ENCODE peak calls at places on chromosomes 3 and 15, in ten cellular contexts. F is stimulated activated CD8-positive, alpha-beta memory T cell treated with anti-CD3 and anti-CD28 coated beads, Interleukin-12 subunit alpha, Interleukin-12 subunit beta, amount 100 ng/mL, for 1 hour; E is EL; J is GM12892; R is RWPE1; O is CD4-positive, alpha-beta T cell; L is T-helper 9 cell; A is activated naive CD8-positive, alpha-beta T cell treated with anti-CD3 and anti-CD28 coated beads for 36 hours; U is A549; Y is thoracic aorta. N is an unnamed sample.

GRCh38 chr3:116150655-116151054 is 294.6 kb downstream of the LSAMP start:
- DNase-seq in A (no peak), E (no peak), O (no peak), R (no peak), U (no peak), Y (no peak), F (no peak), J (no peak), L (no peak), N (no peak)

GRCh38 chr3:185070491-185071335 is 82.1 kb downstream of the C3orf70 start:
- DNase-seq in F (no peak), A (no peak), O (no peak), U (peak; percentile 39), L (no peak), E (peak; percentile 54), Y (no peak), J (no peak), R (no peak), N (peak; percentile 57)

GRCh38 chr3:190605385-190605784 is 91.5 kb downstream of the IL1RAP start:
- DNase-seq in R (no peak), O (no peak), Y (no peak), A (no peak), J (no peak), F (no peak), E (no peak), L (no peak), U (no peak), N (no peak)

GRCh38 chr3:148528024-148528423 is 169.7 kb upstream of the AGTR1 start:
- DNase-seq in Y (no peak), F (no peak), A (no peak), L (no peak), U (no peak), J (no peak), R (no peak), E (peak; percentile 22), O (no peak), N (no peak)

GRCh38 chr15:40789119-40789518 is 17.8 kb upstream of the ZFYVE19 start:
- DNase-seq in U (no peak), L (no peak), O (no peak), F (no peak), R (no peak), Y (no peak), E (no peak), J (no peak), A (no peak), N (no peak)

GRCh38 chr3:12752111-12752510 is 6.9 kb downstream of the TMEM40 start:
- DNase-seq in A (no peak), U (no peak), J (no peak), F (no peak), E (peak; percentile 23), L (no peak), R (no peak), O (no peak), Y (no peak), N (no peak)

GRCh38 chr3:10189557-10190374 is 25.0 kb downstream of the IRAK2 start:
- DNase-seq in F (no peak), O (peak; percentile 28), R (peak; percentile 90), A (peak; percentile 57), L (peak; percentile 17), E (no peak), J (no peak), U (peak; percentile 44), Y (peak; percentile 92), N (no peak)

GRCh38 chr15:99002226-99002625 is 5.4 kb downstream of the PGPEP1L start:
- DNase-seq in O (no peak), L (no peak), Y (no peak), U (no peak), J (no peak), E (no peak), A (no peak), F (no peak), R (no peak), N (no peak)

GRCh38 chr3:143307613-143308183 is 188.1 kb downstream of the CHST2 start:
- DNase-seq in L (no peak), J (peak; percentile 18), E (peak; percentile 55), F (no peak), R (peak; percentile 5), A (no peak), O (no peak), Y (no peak), U (peak; percentile 42), N (no peak)

GRCh38 chr3:146080578-146080977 is 80.4 kb downstream of the PLOD2 start:
- DNase-seq in O (no peak), J (no peak), A (no peak), L (no peak), R (no peak), F (no peak), E (no peak), Y (no peak), U (no peak), N (no peak)

GRCh38 chr15:63052961-63053698 is 10.6 kb downstream of the TPM1 start:
- DNase-seq in F (no peak), L (no peak), R (no peak), J (no peak), E (peak; percentile 83), U (peak; percentile 68), A (no peak), Y (peak; percentile 26), O (no peak), N (no peak)

GRCh38 chr15:77097921-77098320 is 27.0 kb upstream of the TSPAN3 start:
- DNase-seq in O (no peak), J (no peak), L (no peak), A (no peak), F (no peak), R (no peak), Y (no peak), U (no peak), E (no peak), N (no peak)

GRCh38 chr3:46442591-46443530 is 21.8 kb downstream of the LTF start:
- DNase-seq in F (no peak), A (no peak), U (peak; percentile 51), L (peak; percentile 15), R (peak; percentile 37), E (no peak), J (no peak), O (no peak), Y (no peak), N (peak; percentile 55)

GRCh38 chr15:39869251-39869650 is 50.8 kb downstream of the GPR176 start:
- DNase-seq in L (no peak), U (no peak), E (no peak), Y (no peak), R (no peak), F (no peak), A (no peak), O (no peak), J (no peak), N (no peak)

GRCh38 chr3:191135175-191135574 is 63.9 kb upstream of the OSTN start:
- DNase-seq in L (no peak), J (no peak), O (no peak), A (no peak), E (no peak), F (no peak), Y (no peak), R (no peak), U (no peak), N (no peak)

GRCh38 chr3:54123538-54124196 is 1.3 kb downstream of the CACNA2D3 start:
- DNase-seq in F (no peak), R (no peak), L (no peak), J (no peak), Y (no peak), O (no peak), E (no peak), A (no peak), U (no peak), N (no peak)